ENCODE peak calls at places on chromosomes 11 and 22, in ten cellular contexts. H is GM04504, Y is fibroblast of mammary gland, D is RPMI7951, O is mesendoderm, G is NCI-H187 treated with DMSO at 0.1 percent for 48 hours, W is HCT116, L is adipocyte, V is uterus, R is RWPE1. Z is an unnamed sample.

GRCh38 chr11:17972987-17973386 is 39.9 kb downstream of the SERGEF start:
- DNase-seq in G (no peak), O (peak), Y (peak), D (peak), V (peak), W (peak), L (peak), H (peak), R (peak), Z (peak)

GRCh38 chr11:102573851-102574250 is 43.3 kb upstream of the MMP7 start:
- DNase-seq in Y (peak), O (no peak), R (peak), D (peak), W (no peak), L (no peak), G (peak), H (no peak), V (no peak), Z (no peak)

GRCh38 chr22:19880786-19881569 is 26.3 kb upstream of the GNB1L start:
- DNase-seq in V (peak), W (peak), D (peak), G (no peak), Y (peak), R (peak), H (peak), O (peak), L (peak), Z (no peak)

GRCh38 chr11:130516175-130516867 is 67.9 kb downstream of the ADAMTS15 start:
- DNase-seq in D (no peak), O (peak), G (no peak), R (no peak), Y (no peak), V (no peak), H (no peak), L (no peak), W (no peak), Z (no peak)

GRCh38 chr11:104846216-104846615 is 52.0 kb downstream of the CASP12 start:
- DNase-seq in R (no peak), D (no peak), G (no peak), L (no peak), W (no peak), H (no peak), Y (no peak), V (no peak), O (no peak), Z (no peak)

GRCh38 chr11:81874627-81875026 is 859.0 kb downstream of the FAM181B start:
- DNase-seq in O (peak), L (no peak), R (no peak), G (no peak), D (no peak), Y (no peak), W (no peak), H (no peak), V (no peak), Z (no peak)

GRCh38 chr11:45468265-45468856 is 182.2 kb upstream of the SYT13 start:
- DNase-seq in L (peak), W (no peak), D (peak), Y (peak), G (no peak), V (no peak), R (no peak), O (peak), H (no peak), Z (no peak)

GRCh38 chr22:49923445-49923844 is 5.0 kb downstream of the CRELD2 start:
- DNase-seq in G (no peak), Y (no peak), W (no peak), R (no peak), O (no peak), H (no peak), D (peak), V (no peak), L (no peak), Z (no peak)

GRCh38 chr11:65741185-65741584 is 20.6 kb upstream of the RNASEH2C start:
- DNase-seq in W (no peak), Y (no peak), O (no peak), D (no peak), L (no peak), R (no peak), H (no peak), G (no peak), V (no peak), Z (no peak)

GRCh38 chr11:127931811-127932210 is 655.5 kb downstream of the ETS1 start:
- DNase-seq in D (no peak), R (no peak), G (no peak), V (no peak), L (no peak), H (no peak), O (no peak), W (no peak), Y (no peak), Z (no peak)

GRCh38 chr11:97854877-97855276 is 1165.9 kb upstream of the CNTN5 start:
- DNase-seq in L (no peak), O (no peak), V (no peak), D (no peak), W (no peak), Y (no peak), H (no peak), R (no peak), G (no peak), Z (no peak)

GRCh38 chr11:119055901-119056300 is 1.1 kb downstream of the HYOU1 start:
- DNase-seq in Y (peak), D (peak), O (peak), G (no peak), V (no peak), R (peak), L (peak), H (no peak), W (peak), Z (peak)

GRCh38 chr11:31808721-31809542 is 2.2 kb downstream of the PAX6 start:
- DNase-seq in W (no peak), G (no peak), O (no peak), Y (no peak), R (no peak), D (no peak), H (no peak), V (no peak), L (no peak), Z (no peak)

GRCh38 chr11:116837231-116838091 is at the start of gene APOA1:
- DNase-seq in D (no peak), V (peak), G (no peak), Y (no peak), O (peak), H (no peak), R (no peak), L (no peak), W (no peak), Z (no peak)

GRCh38 chr22:41062146-41062545 is 30.2 kb upstream of the EP300 start:
- DNase-seq in D (no peak), V (no peak), W (no peak), R (no peak), G (no peak), O (peak), H (no peak), Y (no peak), L (no peak), Z (no peak)

GRCh38 chr11:19828382-19829108 is 115.9 kb downstream of the NAV2 start:
- DNase-seq in W (no peak), R (no peak), L (no peak), G (no peak), V (no peak), D (no peak), H (no peak), O (no peak), Y (peak), Z (no peak)

GRCh38 chr11:64743591-64744543 is at the start of gene RASGRP2:
- DNase-seq in R (no peak), O (peak), W (no peak), Y (peak), V (peak), D (no peak), L (peak), H (no peak), G (no peak), Z (no peak)

GRCh38 chr11:124837491-124837856 is 27.8 kb upstream of the ROBO3 start:
- DNase-seq in Y (peak), H (peak), G (no peak), L (peak), V (no peak), W (peak), O (peak), R (peak), D (peak), Z (no peak)